ENCODE peak calls at places on chromosomes 3 and 15, in five cellular contexts. B, O, L, H and I are unnamed samples.

GRCh38 chr3:110344897-110345767 is 726.5 kb upstream of the NECTIN3 start:
- DNase-seq in H (no peak), O (no peak), L (no peak), B (no peak), I (no peak)

GRCh38 chr3:160355826-160356225 is 43.2 kb downstream of the IFT80 start:
- DNase-seq in O (no peak), B (no peak), L (no peak), H (no peak), I (no peak)

GRCh38 chr3:120113128-120114116 is 19.2 kb upstream of the GSK3B start:
- DNase-seq in H (peak; percentile 39), B (peak; percentile 98), L (no peak), O (peak; percentile 31), I (no peak)

GRCh38 chr15:49315543-49315942 is 107.5 kb upstream of the FGF7 start:
- DNase-seq in L (no peak), B (no peak), O (no peak), H (no peak), I (no peak)

GRCh38 chr15:96070636-96071035 is 259.9 kb upstream of the NR2F2 start:
- DNase-seq in L (no peak), B (peak; percentile 66), O (no peak), H (no peak), I (no peak)

GRCh38 chr15:42171795-42172194 is 15.4 kb upstream of the PLA2G4F start:
- DNase-seq in O (no peak), H (no peak), B (no peak), L (no peak), I (no peak)

GRCh38 chr3:23487015-23487414 is 283.9 kb downstream of the UBE2E2 start:
- DNase-seq in O (no peak), L (no peak), B (no peak), H (no peak), I (peak; percentile 48)

GRCh38 chr15:73366766-73367623 is 1.8 kb downstream of the HCN4 start:
- DNase-seq in L (no peak), B (no peak), H (no peak), O (no peak), I (no peak)

GRCh38 chr3:3800685-3801509 is 1.7 kb downstream of the LRRN1 start:
- DNase-seq in H (peak; percentile 43), L (no peak), B (no peak), O (no peak), I (peak; percentile 42)

GRCh38 chr15:28886431-28887343 is 913 bp downstream of the APBA2 start:
- DNase-seq in H (no peak), B (no peak), O (no peak), L (no peak), I (no peak)

GRCh38 chr15:55795031-55795430 is 52.1 kb upstream of the PRTG start:
- DNase-seq in O (no peak), B (no peak), L (no peak), H (no peak), I (no peak)

GRCh38 chr3:14624498-14624897 is 27.1 kb upstream of the CCDC174 start:
- DNase-seq in L (no peak), B (no peak), H (no peak), O (no peak), I (no peak)

GRCh38 chr3:14622368-14622767 is 29.2 kb upstream of the CCDC174 start:
- DNase-seq in B (no peak), L (no peak), H (no peak), O (no peak), I (no peak)

GRCh38 chr3:14621093-14621492 is 30.5 kb upstream of the CCDC174 start:
- DNase-seq in L (no peak), H (no peak), O (no peak), B (no peak), I (no peak)

GRCh38 chr3:14625443-14625842 is 26.1 kb upstream of the CCDC174 start:
- DNase-seq in L (no peak), O (no peak), H (no peak), B (no peak), I (no peak)

DNA sequence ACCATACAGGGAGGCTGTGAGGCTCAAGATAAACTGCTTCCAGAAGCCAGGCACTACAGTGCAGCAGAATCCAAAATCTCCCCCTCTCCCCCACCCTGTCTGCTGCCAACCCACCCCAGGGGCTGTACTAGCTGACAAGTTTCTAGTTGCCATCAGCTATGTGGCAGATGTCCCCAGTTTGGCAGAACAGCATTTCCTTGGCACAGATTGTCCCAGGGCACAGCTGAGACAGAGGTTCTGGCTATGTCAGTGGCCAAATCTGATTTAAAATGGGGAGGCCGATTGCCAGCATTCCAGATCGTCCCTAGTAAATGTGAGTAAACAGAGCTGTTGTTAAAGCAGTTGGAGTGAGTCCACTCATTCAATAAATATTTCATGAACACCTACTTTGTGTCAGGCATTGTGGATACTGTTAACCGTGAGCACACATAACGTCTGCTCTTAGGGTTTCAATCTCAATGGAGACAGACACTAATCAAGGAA is 28.0 kb upstream of the CCDC174 start:
- DNase-seq in O (no peak), B (peak; percentile 19), H (no peak), L (no peak), I (no peak)
- TF ChIP-seq CTCF in O (no peak), B (no peak), H (no peak), L (no peak), I (no peak)

DNA sequence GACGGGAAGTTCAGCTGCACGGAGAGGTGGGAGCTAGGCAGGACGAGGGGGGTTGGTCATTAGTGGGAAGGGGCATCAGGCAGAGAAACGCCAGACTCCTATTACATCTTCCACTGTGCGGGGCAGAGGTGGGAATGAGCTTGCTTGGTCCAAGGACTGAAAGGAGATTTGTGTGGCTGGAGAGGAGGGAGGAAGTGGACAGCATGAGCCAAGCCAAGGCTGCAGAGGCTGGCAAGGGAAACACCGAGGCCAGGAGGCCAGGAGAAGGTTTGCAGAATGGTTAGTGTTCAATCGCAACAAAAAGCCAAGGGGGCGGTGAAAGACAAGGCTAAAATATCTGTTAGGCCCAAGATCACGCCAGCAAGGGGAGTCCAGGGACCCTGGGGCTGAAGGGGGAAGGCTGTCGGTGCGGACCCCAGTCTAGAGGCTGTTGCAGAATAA is 75.9 kb downstream of the CPN2 start:
- DNase-seq in B (peak; percentile 8), L (peak; percentile 63), O (no peak), H (no peak), I (no peak)
- H3K27ac ChIP-seq in B (no peak overlapping the region), L (peak overlapping the region; percentile 84), O (no peak overlapping the region), H (no peak overlapping the region), I (peak overlapping the region; percentile 13)

GRCh38 chr3:50428007-50428633 is 68.8 kb upstream of the TMEM115 start:
- DNase-seq in L (no peak), B (peak; percentile 52), O (no peak), H (no peak), I (no peak)
- TF ChIP-seq CTCF in L (no peak), B (peak; percentile 45), O (no peak), H (no peak), I (no peak)

GRCh38 chr3:171134170-171134569 is 107.7 kb upstream of the SLC2A2 start:
- DNase-seq in H (no peak), O (no peak), B (no peak), L (no peak), I (no peak)

GRCh38 chr3:171132873-171133272 is 106.4 kb upstream of the SLC2A2 start:
- DNase-seq in B (peak; percentile 68), L (no peak), O (no peak), H (no peak), I (no peak)

GRCh38 chr3:171127611-171128010 is 101.1 kb upstream of the SLC2A2 start:
- DNase-seq in L (no peak), B (no peak), O (no peak), H (no peak), I (no peak)

GRCh38 chr3:171126478-171127214 is 100.1 kb upstream of the SLC2A2 start:
- DNase-seq in H (no peak), B (no peak), L (no peak), O (no peak), I (no peak)

GRCh38 chr3:171129827-171130226 is 103.3 kb upstream of the SLC2A2 start:
- DNase-seq in H (no peak), O (no peak), B (peak; percentile 41), L (no peak), I (no peak)
- H3K27ac ChIP-seq in H (no peak overlapping the region), O (no peak overlapping the region), B (no peak overlapping the region), L (no peak overlapping the region), I (no peak overlapping the region)

GRCh38 chr3:87461443-87461842 is 185.1 kb upstream of the POU1F1 start:
- DNase-seq in L (no peak), H (no peak), B (no peak), O (no peak), I (no peak)
- TF ChIP-seq CTCF in L (no peak), H (no peak), B (no peak), O (no peak), I (no peak)

GRCh38 chr15:58513681-58514336 is 82.0 kb downstream of the LIPC start:
- DNase-seq in B (no peak), L (no peak), O (no peak), H (no peak), I (no peak)
- H3K27ac ChIP-seq in B (no peak overlapping the region), L (no peak overlapping the region), O (no peak overlapping the region), H (no peak overlapping the region), I (no peak overlapping the region)

DNA sequence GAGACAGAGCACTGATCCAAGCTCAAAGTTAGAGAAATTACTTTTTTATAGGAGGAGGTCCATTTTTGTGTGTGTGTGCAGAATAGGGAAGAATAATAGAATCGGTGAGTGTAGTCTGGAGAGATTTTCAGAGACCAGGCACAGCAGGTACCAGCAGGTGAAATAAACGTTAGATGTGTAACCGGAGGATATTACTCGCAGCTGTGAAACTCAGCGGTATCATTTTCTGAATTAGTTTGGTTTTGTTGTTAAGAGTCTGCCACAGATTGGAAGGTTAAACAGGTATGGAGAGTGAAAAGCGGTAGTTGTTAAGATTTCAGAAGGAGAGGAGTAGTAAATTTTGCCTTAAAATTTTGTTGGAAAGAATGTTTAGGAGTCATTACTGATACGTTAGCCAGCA is 69.9 kb downstream of the RGMA start:
- DNase-seq in B (no peak), H (no peak), O (no peak), L (no peak), I (no peak)
- TF ChIP-seq CTCF in B (no peak), H (no peak), O (no peak), L (no peak), I (no peak)